ENCODE peak calls at places on chromosomes 11 and 22, in seven cellular contexts. U is K562, P is HCT116, T is HepG2, W is SK-N-SH, O is GM12878, A is H1. Z is an unnamed sample.

GRCh38 chr22:49995413-49996191 is 17.0 kb downstream of the IL17REL start:
- DNase-seq in U (no peak), P (no peak), T (no peak), W (peak), O (no peak), A (no peak), Z (no peak)

GRCh38 chr22:38966379-38966700 is 8.9 kb downstream of the APOBEC3A start:
- DNase-seq in U (no peak), P (no peak), T (no peak), W (no peak), O (no peak), A (no peak), Z (no peak)

GRCh38 chr11:76316726-76317125 is 64.2 kb downstream of the THAP12 start:
- DNase-seq in U (no peak), P (no peak), T (no peak), W (no peak), O (no peak), A (no peak), Z (no peak)

GRCh38 chr11:90947930-90948329 is 725.1 kb upstream of the CHORDC1 start:
- DNase-seq in U (no peak), P (no peak), T (no peak), W (no peak), O (no peak), A (no peak), Z (no peak)

GRCh38 chr22:50276143-50276542 is 6.0 kb upstream of the MAPK11 start:
- DNase-seq in U (peak), P (no peak), T (peak), W (peak), O (peak), A (peak), Z (peak)

GRCh38 chr11:65479184-65480145 is 19.4 kb upstream of the MALAT1 start:
- DNase-seq in U (no peak), P (no peak), T (no peak), W (peak), O (no peak), A (peak), Z (peak)

GRCh38 chr11:92383430-92383829 is 158.8 kb downstream of the FAT3 start:
- DNase-seq in U (no peak), P (no peak), T (no peak), W (no peak), O (no peak), A (no peak), Z (no peak)

GRCh38 chr11:84022221-84022620 is 736.1 kb upstream of the CCDC90B start:
- DNase-seq in U (no peak), P (no peak), T (no peak), W (no peak), O (no peak), A (no peak), Z (no peak)

GRCh38 chr11:11998091-11998781 is 10.2 kb downstream of the DKK3 start:
- DNase-seq in U (no peak), P (no peak), T (no peak), W (no peak), O (peak), A (no peak), Z (peak)

GRCh38 chr11:7844521-7844920 is 47.8 kb upstream of the OR5P2 start:
- DNase-seq in U (no peak), P (no peak), T (no peak), W (no peak), O (no peak), A (no peak), Z (no peak)

GRCh38 chr22:25141994-25142620 is 57.6 kb upstream of the CRYBB3 start:
- DNase-seq in U (no peak), P (no peak), T (no peak), W (peak), O (no peak), A (no peak), Z (no peak)

GRCh38 chr11:107834995-107835394 is 23.6 kb downstream of the SLC35F2 start:
- DNase-seq in U (no peak), P (no peak), T (no peak), W (no peak), O (no peak), A (no peak), Z (no peak)

GRCh38 chr11:107830915-107831540 is 27.6 kb downstream of the SLC35F2 start:
- DNase-seq in U (no peak), P (no peak), T (no peak), W (no peak), O (no peak), A (no peak), Z (peak)

GRCh38 chr11:107840120-107840479 is 18.5 kb downstream of the SLC35F2 start:
- DNase-seq in U (no peak), P (no peak), T (no peak), W (no peak), O (no peak), A (no peak), Z (no peak)

GRCh38 chr11:107836811-107837210 is 21.8 kb downstream of the SLC35F2 start:
- DNase-seq in U (no peak), P (no peak), T (no peak), W (no peak), O (no peak), A (no peak), Z (no peak)
- H3K27ac ChIP-seq in U (no peak), P (no peak), T (no peak), W (no peak), O (no peak), A (no peak), Z (no peak)

DNA sequence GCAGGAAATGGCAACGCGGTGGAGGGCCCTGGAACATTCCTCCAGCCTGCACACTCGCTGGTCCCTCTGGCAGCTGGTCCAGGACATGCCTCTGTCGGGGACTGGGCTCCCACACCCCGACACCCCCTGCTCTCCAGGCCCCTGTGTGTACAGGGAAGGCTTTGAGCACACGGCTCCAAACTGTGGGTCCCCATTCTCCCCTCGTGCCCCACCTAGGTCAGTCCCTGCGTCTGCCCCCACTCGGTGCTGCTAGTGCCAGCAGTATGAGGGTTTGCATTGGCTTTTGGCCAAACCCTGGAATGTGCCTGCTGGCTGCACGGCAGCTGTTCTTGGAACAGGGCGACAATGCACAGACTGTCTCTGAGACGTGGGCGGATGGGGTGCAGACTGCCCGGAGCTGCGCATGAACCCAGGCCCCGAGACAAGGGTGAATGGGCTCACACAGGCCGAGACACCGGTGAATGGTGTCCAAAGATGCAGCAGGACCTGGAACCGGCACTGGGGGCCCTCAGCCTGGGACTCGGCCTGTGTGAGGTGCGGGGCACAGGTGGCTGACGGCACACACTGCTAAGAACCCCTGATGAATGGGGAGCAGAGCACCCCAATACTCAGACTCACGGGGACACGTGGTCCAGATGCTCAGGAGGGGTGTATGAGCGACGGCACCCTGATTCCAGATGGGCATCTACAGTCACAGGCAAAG is 7.5 kb upstream of the SYT8 start:
- DNase-seq in U (no peak), P (no peak), T (peak), W (peak), O (no peak), A (no peak), Z (peak)
- TF ChIP-seq MAX in U (no peak), P (no peak), T (no peak), W (no peak), O (no peak), A (no peak), Z (no peak)

GRCh38 chr11:60970369-60970774 is 1.1 kb upstream of the CD6 start:
- DNase-seq in U (peak), P (peak), T (peak), W (peak), O (no peak), A (peak), Z (peak)
- H3K9ac ChIP-seq in U (no peak), P (no peak), T (no peak), W (no peak), O (no peak), A (no peak), Z (no peak)

GRCh38 chr22:45196926-45197605 is 33.3 kb downstream of the NUP50 start:
- DNase-seq in U (no peak), P (no peak), T (no peak), W (no peak), O (no peak), A (peak), Z (no peak)

GRCh38 chr22:45199723-45200122 is 36.0 kb downstream of the NUP50 start:
- DNase-seq in U (no peak), P (no peak), T (no peak), W (peak), O (no peak), A (no peak), Z (no peak)

GRCh38 chr22:45200230-45200629 is 36.5 kb downstream of the NUP50 start:
- DNase-seq in U (no peak), P (no peak), T (no peak), W (no peak), O (no peak), A (no peak), Z (no peak)

GRCh38 chr22:45197606-45198462 is 34.1 kb downstream of the NUP50 start:
- DNase-seq in U (no peak), P (no peak), T (no peak), W (no peak), O (no peak), A (peak), Z (no peak)

DNA sequence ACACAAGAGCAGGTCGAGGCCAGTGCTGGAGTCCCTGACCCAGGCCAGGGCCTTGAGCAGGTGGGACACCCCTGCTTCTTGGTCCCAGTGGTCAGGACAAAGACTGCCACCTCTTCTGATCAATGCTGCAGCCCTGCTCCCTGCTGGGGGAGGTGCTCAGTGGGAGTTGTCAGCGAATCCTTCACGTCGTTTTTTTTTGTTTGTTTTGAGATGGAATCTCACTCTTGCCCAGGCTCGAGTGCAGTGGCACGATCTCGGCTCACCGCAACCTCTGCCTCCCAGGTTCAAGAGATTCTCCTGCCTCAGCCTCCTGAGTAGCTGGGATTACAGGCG is 34.7 kb downstream of the NUP50 start:
- DNase-seq in U (no peak), P (no peak), T (no peak), W (no peak), O (no peak), A (peak), Z (no peak)
- H3K27ac ChIP-seq in U (no peak), P (no peak), T (no peak), W (no peak), O (no peak), A (no peak), Z (no peak)

Z was measured in endothelial cell of umbilical vein.